ENCODE peak calls at places on chromosomes 16 and 17, in seven cellular contexts. B is lung; V is CD8-positive, alpha-beta memory T cell; P is uterus; T is AG04450; G is neuronal stem cell; J is mesenchymal stem cell. K is an unnamed sample.

GRCh38 chr16:4425378-4426020 is at the start of gene DNAJA3:
- DNase-seq in B (peak; percentile 86), V (peak; percentile 95), P (peak; percentile 91), T (peak; percentile 93), G (peak; percentile 93), J (peak; percentile 98), K (peak; percentile 94)

GRCh38 chr16:81366316-81366932 is 51.7 kb downstream of the GAN start:
- DNase-seq in B (no peak), V (no peak), P (no peak), T (peak; percentile 13), G (peak; percentile 21), J (peak; percentile 52), K (no peak)

GRCh38 chr16:24890746-24891145 is 45.0 kb downstream of the SLC5A11 start:
- DNase-seq in B (no peak), V (no peak), P (no peak), T (no peak), G (no peak), J (no peak), K (no peak)

GRCh38 chr16:3578610-3579551 is 1.7 kb upstream of the NLRC3 start:
- DNase-seq in B (no peak), V (peak; percentile 82), P (no peak), T (no peak), G (peak; percentile 27), J (no peak), K (no peak)

GRCh38 chr16:86087011-86087453 is 188.1 kb downstream of the IRF8 start:
- DNase-seq in B (no peak), V (no peak), P (no peak), T (no peak), G (no peak), J (no peak), K (no peak)

GRCh38 chr17:28467456-28468025 is 5.9 kb upstream of the SLC13A2 start:
- DNase-seq in B (no peak), V (no peak), P (no peak), T (peak; percentile 6), G (no peak), J (peak; percentile 68), K (no peak)

GRCh38 chr17:75900691-75901533 is 3.8 kb downstream of the MRPL38 start:
- DNase-seq in B (no peak), V (no peak), P (no peak), T (no peak), G (no peak), J (no peak), K (no peak)

GRCh38 chr16:12573730-12574383 is 229.8 kb downstream of the CPPED1 start:
- DNase-seq in B (peak; percentile 42), V (peak; percentile 52), P (no peak), T (no peak), G (peak; percentile 37), J (peak; percentile 18), K (peak; percentile 25)

GRCh38 chr17:30326816-30327215 is 7.0 kb downstream of the TMIGD1 start:
- DNase-seq in B (no peak), V (no peak), P (no peak), T (no peak), G (no peak), J (no peak), K (no peak)

GRCh38 chr17:69267219-69267618 is 38.6 kb upstream of the ABCA10 start:
- DNase-seq in B (no peak), V (no peak), P (no peak), T (no peak), G (no peak), J (no peak), K (no peak)

GRCh38 chr17:74949455-74950115 is 13.9 kb downstream of the OTOP3 start:
- DNase-seq in B (no peak), V (no peak), P (no peak), T (no peak), G (no peak), J (no peak), K (no peak)

GRCh38 chr17:14725729-14726128 is 424.8 kb downstream of the HS3ST3B1 start:
- DNase-seq in B (no peak), V (no peak), P (no peak), T (no peak), G (no peak), J (no peak), K (no peak)

GRCh38 chr17:61504697-61505096 is 52.5 kb downstream of the TBX4 start:
- DNase-seq in B (no peak), V (no peak), P (no peak), T (peak; percentile 79), G (no peak), J (peak; percentile 41), K (no peak)

GRCh38 chr17:81553616-81554181 is 1.5 kb upstream of the FAAP100 start:
- DNase-seq in B (no peak), V (no peak), P (peak; percentile 67), T (peak; percentile 92), G (no peak), J (peak; percentile 97), K (peak; percentile 86)

DNA sequence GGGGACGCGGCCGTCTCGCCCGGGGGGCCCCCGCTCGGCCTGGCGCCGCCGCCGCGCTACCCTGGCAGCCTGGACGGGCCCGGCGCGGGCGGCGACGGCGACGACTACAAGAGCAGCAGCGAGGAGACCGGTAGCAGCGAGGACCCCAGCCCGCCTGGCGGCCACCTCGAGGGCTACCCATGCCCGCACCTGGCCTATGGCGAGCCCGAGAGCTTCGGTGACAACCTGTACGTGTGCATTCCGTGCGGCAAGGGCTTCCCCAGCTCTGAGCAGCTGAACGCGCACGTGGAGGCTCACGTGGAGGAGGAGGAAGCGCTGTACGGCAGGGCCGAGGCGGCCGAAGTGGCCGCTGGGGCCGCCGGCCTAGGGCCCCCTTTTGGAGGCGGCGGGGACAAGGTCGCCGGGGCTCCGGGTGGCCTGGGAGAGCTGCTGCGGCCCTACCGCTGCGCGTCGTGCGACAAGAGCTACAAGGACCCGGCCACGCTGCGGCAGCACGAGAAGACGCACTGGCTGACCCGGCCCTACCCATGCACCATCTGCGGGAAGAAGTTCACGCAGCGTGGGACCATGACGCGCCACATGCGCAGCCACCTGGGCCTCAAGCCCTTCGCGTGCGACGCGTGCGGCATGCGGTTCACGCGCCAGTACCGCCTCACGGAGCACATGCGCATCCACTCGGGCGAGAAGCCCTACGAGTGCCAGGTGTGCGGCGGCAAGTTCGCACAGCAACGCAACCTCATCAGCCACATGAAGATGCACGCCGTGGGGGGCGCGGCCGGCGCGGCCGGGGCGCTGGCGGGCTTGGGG is 3.0 kb downstream of the HIC1 start:
- DNase-seq in B (no peak), V (peak; percentile 72), P (no peak), T (no peak), G (no peak), J (peak; percentile 30), K (no peak)
- H3K4me3 ChIP-seq in B (no peak overlapping the region), V (no peak overlapping the region), P (no peak overlapping the region), T (peak overlapping the region; percentile 72), G (peak overlapping the region; percentile 64), J (peak overlapping the region; percentile 70), K (no peak overlapping the region)

DNA sequence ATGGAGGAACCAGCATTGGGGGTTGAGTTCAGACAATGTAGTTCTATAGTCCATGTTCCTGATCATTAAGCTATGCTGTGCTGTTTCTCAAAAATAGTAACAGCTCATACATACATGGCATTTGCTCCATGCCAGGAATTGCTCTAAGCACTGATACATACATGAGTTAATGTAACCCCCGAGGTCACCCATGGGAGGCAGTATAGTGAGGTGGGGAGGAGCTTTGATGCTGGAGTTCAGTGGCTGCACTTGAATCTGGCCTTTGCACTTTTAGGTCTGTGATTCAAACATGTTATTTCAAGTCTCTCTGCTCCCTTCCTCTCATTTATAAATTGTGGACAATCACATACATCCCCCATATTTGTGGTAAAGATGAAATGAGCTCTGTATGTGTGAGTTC is 223.1 kb upstream of the WSB1 start:
- DNase-seq in B (no peak), V (no peak), P (no peak), T (no peak), G (no peak), J (no peak), K (no peak)
- H3K9me3 ChIP-seq in B (peaks cover 4% of the 10 kb centered on the region), V (no peaks in the 10 kb centered on the region), P (no peaks in the 10 kb centered on the region), T (peaks cover 10% of the 10 kb centered on the region), G (no peaks in the 10 kb centered on the region), J (no peaks in the 10 kb centered on the region), K (no peaks in the 10 kb centered on the region)

GRCh38 chr16:88453621-88454314 is 688 bp downstream of the ZFPM1 start:
- DNase-seq in B (no peak), V (peak; percentile 61), P (no peak), T (no peak), G (no peak), J (peak; percentile 33), K (peak; percentile 30)
- H3K4me3 ChIP-seq in B (peak overlapping the region; percentile 46), V (peak overlapping the region; percentile 70), P (peak overlapping the region; percentile 24), T (peak overlapping the region; percentile 60), G (peak overlapping the region; percentile 81), J (peak overlapping the region; percentile 78), K (peak overlapping the region; percentile 44)

GRCh38 chr16:35411156-35411555 is 1951.7 kb downstream of the TP53TG3F start:
- DNase-seq in B (no peak), V (no peak), P (no peak), T (no peak), G (no peak), J (no peak), K (no peak)
- H3K9me3 ChIP-seq in B (peaks cover 8% of the 10 kb centered on the region), V (peaks cover 4% of the 10 kb centered on the region), P (no peaks in the 10 kb centered on the region), T (peaks cover 12% of the 10 kb centered on the region), G (no peaks in the 10 kb centered on the region), J (peaks cover 32% of the 10 kb centered on the region), K (no peaks in the 10 kb centered on the region)

GRCh38 chr17:38745545-38745944 is 2.6 kb downstream of the PCGF2 start:
- DNase-seq in B (no peak), V (no peak), P (peak; percentile 42), T (no peak), G (no peak), J (no peak), K (no peak)
- H3K4me3 ChIP-seq in B (no peak overlapping the region), V (no peak overlapping the region), P (no peak overlapping the region), T (peak overlapping the region; percentile 85), G (no peak overlapping the region), J (no peak overlapping the region), K (no peak overlapping the region)

GRCh38 chr17:72877348-72877747 is 215.1 kb downstream of the SLC39A11 start:
- DNase-seq in B (no peak), V (no peak), P (no peak), T (no peak), G (no peak), J (no peak), K (no peak)

GRCh38 chr17:72876413-72876812 is 216.1 kb downstream of the SLC39A11 start:
- DNase-seq in B (no peak), V (no peak), P (no peak), T (no peak), G (no peak), J (no peak), K (no peak)

GRCh38 chr17:72878975-72879660 is 213.4 kb downstream of the SLC39A11 start:
- DNase-seq in B (no peak), V (no peak), P (no peak), T (no peak), G (no peak), J (no peak), K (no peak)

GRCh38 chr17:72883351-72883750 is 209.1 kb downstream of the SLC39A11 start:
- DNase-seq in B (no peak), V (no peak), P (no peak), T (no peak), G (no peak), J (no peak), K (no peak)

GRCh38 chr17:72879877-72880276 is 212.6 kb downstream of the SLC39A11 start:
- DNase-seq in B (no peak), V (no peak), P (no peak), T (no peak), G (no peak), J (no peak), K (no peak)
- H3K9me3 ChIP-seq in B (peaks cover 8% of the 10 kb centered on the region), V (peaks cover 12% of the 10 kb centered on the region), P (no peaks in the 10 kb centered on the region), T (peaks cover 28% of the 10 kb centered on the region), G (peaks cover 5% of the 10 kb centered on the region), J (peaks cover 16% of the 10 kb centered on the region), K (peaks cover 36% of the 10 kb centered on the region)